ENCODE peak calls at places on chromosomes 6 and 20, in four cellular contexts. One of them, this sample, is unnamed.

GRCh38 chr6:168001037-168001348 is 3.5 kb downstream of the KIF25 start:
- DNase-seq in Calu3: no peak
- DNase-seq in dorsolateral prefrontal cortex: no peak
- DNase-seq in activated CD8-positive, alpha-beta memory T cell treated with anti-CD3 and anti-CD28 coated beads, Interleukin-2, amount 10 ng/mL, durations not matched to agents 7 days and 5 days: peak; percentile 12
- DNase-seq in this sample: no peak

GRCh38 chr6:26272171-26272631 is 92.8 kb upstream of the BTN3A2 start:
- DNase-seq in activated CD8-positive, alpha-beta memory T cell treated with anti-CD3 and anti-CD28 coated beads, Interleukin-2, amount 10 ng/mL, durations not matched to agents 7 days and 5 days: peak; percentile 78
- DNase-seq in dorsolateral prefrontal cortex: no peak
- DNase-seq in Calu3: peak; percentile 76
- DNase-seq in this sample: peak; percentile 67

GRCh38 chr6:164398647-164399046 is 910.8 kb downstream of the C6orf118 start:
- DNase-seq in dorsolateral prefrontal cortex: no peak
- DNase-seq in activated CD8-positive, alpha-beta memory T cell treated with anti-CD3 and anti-CD28 coated beads, Interleukin-2, amount 10 ng/mL, durations not matched to agents 7 days and 5 days: no peak
- DNase-seq in Calu3: no peak
- DNase-seq in this sample: no peak

GRCh38 chr6:143006787-143007186 is 53.9 kb upstream of the AIG1 start:
- DNase-seq in dorsolateral prefrontal cortex: no peak
- DNase-seq in activated CD8-positive, alpha-beta memory T cell treated with anti-CD3 and anti-CD28 coated beads, Interleukin-2, amount 10 ng/mL, durations not matched to agents 7 days and 5 days: no peak
- DNase-seq in Calu3: no peak
- DNase-seq in this sample: no peak

GRCh38 chr6:32971581-32972352 is 3.4 kb downstream of the BRD2 start:
- DNase-seq in dorsolateral prefrontal cortex: peak; percentile 100
- DNase-seq in activated CD8-positive, alpha-beta memory T cell treated with anti-CD3 and anti-CD28 coated beads, Interleukin-2, amount 10 ng/mL, durations not matched to agents 7 days and 5 days: peak; percentile 100
- DNase-seq in Calu3: peak; percentile 100
- DNase-seq in this sample: peak; percentile 100

GRCh38 chr6:56851541-56852248 is 103.2 kb upstream of the BEND6 start:
- DNase-seq in dorsolateral prefrontal cortex: peak; percentile 67
- DNase-seq in activated CD8-positive, alpha-beta memory T cell treated with anti-CD3 and anti-CD28 coated beads, Interleukin-2, amount 10 ng/mL, durations not matched to agents 7 days and 5 days: peak; percentile 87
- DNase-seq in Calu3: peak; percentile 70
- DNase-seq in this sample: peak; percentile 64

GRCh38 chr20:33408716-33409654 is 7.7 kb upstream of the CDK5RAP1 start:
- DNase-seq in dorsolateral prefrontal cortex: peak; percentile 35
- DNase-seq in activated CD8-positive, alpha-beta memory T cell treated with anti-CD3 and anti-CD28 coated beads, Interleukin-2, amount 10 ng/mL, durations not matched to agents 7 days and 5 days: no peak
- DNase-seq in Calu3: no peak
- DNase-seq in this sample: no peak

GRCh38 chr20:59903631-59904030 is 29.8 kb downstream of the SYCP2 start:
- DNase-seq in activated CD8-positive, alpha-beta memory T cell treated with anti-CD3 and anti-CD28 coated beads, Interleukin-2, amount 10 ng/mL, durations not matched to agents 7 days and 5 days: no peak
- DNase-seq in dorsolateral prefrontal cortex: no peak
- DNase-seq in Calu3: no peak
- DNase-seq in this sample: no peak